ENCODE peak calls at places on chromosomes 7 and 10, in four cellular contexts. H is neural progenitor cell, K is MM.1S, U is GM23338. V is an unnamed sample.
A peak's percentile ranks its signal among the peaks of the same experiment; 100 is the strongest.

GRCh38 chr7:119838444-119838843 is 434.5 kb upstream of the KCND2 start:
- DNase-seq in K (no peak), U (no peak), H (no peak), V (no peak)

GRCh38 chr10:101888251-101888949 is 44.8 kb upstream of the KCNIP2 start:
- DNase-seq in H (no peak), U (no peak), K (no peak), V (no peak)

GRCh38 chr10:122010405-122011050 is 21.6 kb downstream of the TACC2 start:
- DNase-seq in U (no peak), K (no peak), H (no peak), V (no peak)

GRCh38 chr10:35127289-35127891 is 744 bp downstream of the CREM start:
- DNase-seq in U (peak; percentile 59), H (no peak), K (peak; percentile 53), V (peak; percentile 82)

GRCh38 chr7:116395125-116395791 is 104.3 kb upstream of the CAV2 start:
- DNase-seq in H (no peak), U (no peak), K (no peak), V (peak; percentile 92)

GRCh38 chr10:6300106-6300783 is 97.5 kb downstream of the PFKFB3 start:
- DNase-seq in H (no peak), U (no peak), K (peak; percentile 78), V (peak; percentile 24)

GRCh38 chr7:148882668-148883232 is 1.3 kb downstream of the EZH2 start:
- DNase-seq in K (peak; percentile 39), H (no peak), U (no peak), V (peak; percentile 7)

GRCh38 chr10:14084875-14085274 is 245.8 kb downstream of the FRMD4A start:
- DNase-seq in K (no peak), U (no peak), H (no peak), V (peak; percentile 43)

GRCh38 chr10:57818522-57818921 is 449.2 kb downstream of the IPMK start:
- DNase-seq in U (no peak), K (no peak), H (no peak), V (no peak)

GRCh38 chr7:128888039-128888755 is 22.3 kb downstream of the KCP start:
- DNase-seq in H (no peak), K (no peak), U (no peak), V (no peak)

GRCh38 chr10:88253-88652 is 39.2 kb upstream of the TUBB8 start:
- DNase-seq in U (no peak), H (no peak), K (peak; percentile 64), V (no peak)

GRCh38 chr10:131855396-131855762 is 45.4 kb upstream of the PPP2R2D start:
- DNase-seq in K (no peak), U (no peak), H (no peak), V (no peak)

DNA sequence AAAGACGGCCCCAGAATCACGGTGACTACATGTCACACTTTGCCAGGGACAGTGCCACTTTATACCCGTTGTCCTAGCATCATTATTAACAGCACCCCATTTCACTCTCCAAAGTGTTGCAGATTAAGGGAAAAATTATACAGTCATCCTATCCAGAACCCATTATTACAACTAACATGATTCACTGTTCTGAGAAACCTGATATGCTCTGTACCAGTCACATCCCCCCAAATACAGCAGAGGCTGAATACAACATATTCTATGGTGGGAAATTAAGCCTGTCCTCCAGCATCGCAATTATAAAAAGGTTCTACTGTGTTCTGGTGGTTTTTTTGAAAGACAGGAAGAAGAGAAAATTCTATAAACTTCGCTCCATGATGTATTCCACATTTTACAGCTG is 162.1 kb downstream of the JAZF1 start:
- DNase-seq in U (no peak), K (no peak), H (no peak), V (no peak)
- TF ChIP-seq EZH2phosphoT487 in U (no peak), K (no peak), H (no peak), V (no peak)

GRCh38 chr10:124026337-124026939 is 67.0 kb downstream of the CHST15 start:
- DNase-seq in U (peak; percentile 54), K (no peak), H (peak; percentile 32), V (no peak)

GRCh38 chr10:124028700-124029487 is 64.5 kb downstream of the CHST15 start:
- DNase-seq in K (no peak), H (no peak), U (no peak), V (no peak)

GRCh38 chr10:124027306-124028050 is 65.9 kb downstream of the CHST15 start:
- DNase-seq in U (no peak), H (no peak), K (no peak), V (no peak)

GRCh38 chr10:124025152-124025551 is 68.2 kb downstream of the CHST15 start:
- DNase-seq in H (no peak), K (no peak), U (no peak), V (peak; percentile 34)

GRCh38 chr10:124025638-124026336 is 67.6 kb downstream of the CHST15 start:
- DNase-seq in K (no peak), U (peak; percentile 25), H (peak; percentile 62), V (peak; percentile 38)
- TF ChIP-seq CTCF in K (peak; percentile 31), U (peak; percentile 20), H (peak; percentile 56), V (peak; percentile 57)

GRCh38 chr10:104450954-104451353 is 97.3 kb downstream of the CFAP58 start:
- DNase-seq in H (no peak), K (no peak), U (no peak), V (no peak)
- H3K4me2 ChIP-seq in H (no peak overlapping the region), K (no peak overlapping the region), U (no peak overlapping the region), V (no peak overlapping the region)

DNA sequence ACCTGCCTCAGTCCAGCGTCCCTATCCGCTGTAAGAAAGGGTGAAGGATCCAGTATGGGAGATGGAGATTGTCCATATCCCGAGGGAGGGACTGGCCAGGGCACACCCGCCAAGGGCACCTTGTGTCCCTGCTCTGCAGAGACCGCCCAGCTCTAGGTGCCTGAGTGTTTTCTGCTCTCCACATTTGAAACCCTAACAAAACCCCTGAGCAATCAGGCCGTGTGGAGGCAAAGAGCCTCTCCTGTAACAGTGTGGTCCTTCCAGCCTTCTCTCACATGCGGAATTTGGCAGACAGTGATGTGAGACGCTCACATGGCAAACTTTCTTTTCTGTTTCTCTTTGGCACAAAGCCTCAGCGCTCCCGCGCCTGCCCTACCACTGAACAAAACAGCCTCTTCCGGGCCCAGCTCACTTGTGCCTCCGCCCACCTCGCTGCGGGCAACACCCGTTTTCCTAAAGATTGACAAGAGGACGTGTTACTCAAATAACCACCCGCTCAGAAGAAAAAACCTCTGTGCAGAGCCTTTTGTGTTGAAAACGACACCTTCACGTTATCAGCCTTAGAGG is 514.8 kb downstream of the DNAJB6 start:
- DNase-seq in K (peak; percentile 77), H (peak; percentile 86), U (no peak), V (peak; percentile 74)
- TF ChIP-seq EZH2phosphoT487 in K (no peak), H (no peak), U (no peak), V (no peak)

V was measured in PC-3.